ENCODE peak calls at places on chromosome 22, in nine cellular contexts. One of them, this sample, is unnamed.

GRCh38 chr22:38258895-38259294 is 13.9 kb downstream of the TMEM184B start:
- DNase-seq in GM10248: no peak
- DNase-seq in neural crest cell: no peak
- DNase-seq in coronary artery: peak
- DNase-seq in HepG2: no peak
- DNase-seq in GM13976: no peak
- DNase-seq in epithelial cell of esophagus: no peak
- DNase-seq in fibroblast of pulmonary artery: peak
- DNase-seq in lung: no peak
- DNase-seq in this sample: no peak

GRCh38 chr22:23282089-23282501 is 101.8 kb downstream of the BCR start:
- DNase-seq in GM10248: no peak
- DNase-seq in neural crest cell: no peak
- DNase-seq in coronary artery: peak
- DNase-seq in HepG2: no peak
- DNase-seq in GM13976: no peak
- DNase-seq in epithelial cell of esophagus: peak
- DNase-seq in fibroblast of pulmonary artery: peak
- DNase-seq in lung: peak
- DNase-seq in this sample: no peak

GRCh38 chr22:37126882-37127281 is 17.4 kb upstream of the TMPRSS6 start:
- DNase-seq in GM10248: no peak
- DNase-seq in neural crest cell: no peak
- DNase-seq in coronary artery: no peak
- DNase-seq in HepG2: no peak
- DNase-seq in GM13976: no peak
- DNase-seq in epithelial cell of esophagus: no peak
- DNase-seq in fibroblast of pulmonary artery: no peak
- DNase-seq in lung: no peak
- DNase-seq in this sample: no peak

GRCh38 chr22:32708835-32709234 is 92.7 kb upstream of the TIMP3 start:
- DNase-seq in GM10248: no peak
- DNase-seq in neural crest cell: no peak
- DNase-seq in coronary artery: no peak
- DNase-seq in HepG2: no peak
- DNase-seq in GM13976: no peak
- DNase-seq in epithelial cell of esophagus: no peak
- DNase-seq in fibroblast of pulmonary artery: no peak
- DNase-seq in lung: no peak
- DNase-seq in this sample: no peak

GRCh38 chr22:42285604-42286003 is 15.2 kb upstream of the TCF20 start:
- DNase-seq in GM10248: no peak
- DNase-seq in neural crest cell: no peak
- DNase-seq in coronary artery: no peak
- DNase-seq in HepG2: no peak
- DNase-seq in GM13976: no peak
- DNase-seq in epithelial cell of esophagus: no peak
- DNase-seq in fibroblast of pulmonary artery: no peak
- DNase-seq in lung: no peak
- DNase-seq in this sample: no peak

GRCh38 chr22:37681556-37682049 is 4.5 kb upstream of the NOL12 start:
- DNase-seq in GM10248: peak
- DNase-seq in neural crest cell: peak
- DNase-seq in coronary artery: no peak
- DNase-seq in HepG2: peak
- DNase-seq in GM13976: peak
- DNase-seq in epithelial cell of esophagus: peak
- DNase-seq in fibroblast of pulmonary artery: peak
- DNase-seq in lung: peak
- DNase-seq in this sample: peak

GRCh38 chr22:43185860-43186261 is 1.1 kb downstream of the TTLL12 start:
- DNase-seq in GM10248: no peak
- DNase-seq in neural crest cell: no peak
- DNase-seq in coronary artery: no peak
- DNase-seq in HepG2: peak
- DNase-seq in GM13976: no peak
- DNase-seq in epithelial cell of esophagus: peak
- DNase-seq in fibroblast of pulmonary artery: peak
- DNase-seq in lung: peak
- DNase-seq in this sample: no peak

GRCh38 chr22:29030618-29031235 is 30.9 kb downstream of the C22orf31 start:
- DNase-seq in GM10248: no peak
- DNase-seq in neural crest cell: peak
- DNase-seq in coronary artery: no peak
- DNase-seq in HepG2: peak
- DNase-seq in GM13976: peak
- DNase-seq in epithelial cell of esophagus: peak
- DNase-seq in fibroblast of pulmonary artery: peak
- DNase-seq in lung: peak
- DNase-seq in this sample: no peak

GRCh38 chr22:43750751-43751150 is 61.4 kb downstream of the EFCAB6 start:
- DNase-seq in GM10248: no peak
- DNase-seq in neural crest cell: no peak
- DNase-seq in coronary artery: no peak
- DNase-seq in HepG2: no peak
- DNase-seq in GM13976: no peak
- DNase-seq in epithelial cell of esophagus: peak
- DNase-seq in fibroblast of pulmonary artery: no peak
- DNase-seq in lung: no peak
- DNase-seq in this sample: no peak

GRCh38 chr22:44497904-44498242 is at the start of gene RTL6:
- DNase-seq in GM10248: no peak
- DNase-seq in neural crest cell: no peak
- DNase-seq in coronary artery: no peak
- DNase-seq in HepG2: no peak
- DNase-seq in GM13976: no peak
- DNase-seq in epithelial cell of esophagus: no peak
- DNase-seq in fibroblast of pulmonary artery: no peak
- DNase-seq in lung: no peak
- DNase-seq in this sample: no peak

GRCh38 chr22:29080061-29080975 is 7.5 kb downstream of the KREMEN1 start:
- DNase-seq in GM10248: no peak
- DNase-seq in neural crest cell: no peak
- DNase-seq in coronary artery: no peak
- DNase-seq in HepG2: no peak
- DNase-seq in GM13976: no peak
- DNase-seq in epithelial cell of esophagus: peak
- DNase-seq in fibroblast of pulmonary artery: no peak
- DNase-seq in lung: no peak
- DNase-seq in this sample: no peak

GRCh38 chr22:46090051-46090591 is 60.2 kb upstream of the PPARA start:
- DNase-seq in GM10248: no peak
- DNase-seq in neural crest cell: no peak
- DNase-seq in coronary artery: peak
- DNase-seq in HepG2: no peak
- DNase-seq in GM13976: no peak
- DNase-seq in epithelial cell of esophagus: no peak
- DNase-seq in fibroblast of pulmonary artery: no peak
- DNase-seq in lung: no peak
- DNase-seq in this sample: no peak

GRCh38 chr22:26563022-26563421 is 26.9 kb downstream of the TPST2 start:
- DNase-seq in GM10248: no peak
- DNase-seq in neural crest cell: no peak
- DNase-seq in coronary artery: no peak
- DNase-seq in HepG2: no peak
- DNase-seq in GM13976: no peak
- DNase-seq in epithelial cell of esophagus: no peak
- DNase-seq in fibroblast of pulmonary artery: no peak
- DNase-seq in lung: no peak
- DNase-seq in this sample: no peak

GRCh38 chr22:25702046-25702445 is 39.9 kb upstream of the MYO18B start:
- DNase-seq in GM10248: peak
- DNase-seq in neural crest cell: no peak
- DNase-seq in coronary artery: no peak
- DNase-seq in HepG2: peak
- DNase-seq in GM13976: peak
- DNase-seq in epithelial cell of esophagus: peak
- DNase-seq in fibroblast of pulmonary artery: peak
- DNase-seq in lung: no peak
- DNase-seq in this sample: peak

GRCh38 chr22:30310881-30311771 is 15.6 kb downstream of the TBC1D10A start:
- DNase-seq in GM10248: no peak
- DNase-seq in neural crest cell: no peak
- DNase-seq in coronary artery: no peak
- DNase-seq in HepG2: no peak
- DNase-seq in GM13976: no peak
- DNase-seq in epithelial cell of esophagus: no peak
- DNase-seq in fibroblast of pulmonary artery: peak
- DNase-seq in lung: peak
- DNase-seq in this sample: no peak

GRCh38 chr22:20550851-20551744 is 43.7 kb downstream of the MED15 start:
- DNase-seq in GM10248: peak
- DNase-seq in neural crest cell: peak
- DNase-seq in coronary artery: peak
- DNase-seq in HepG2: no peak
- DNase-seq in GM13976: peak
- DNase-seq in epithelial cell of esophagus: peak
- DNase-seq in fibroblast of pulmonary artery: peak
- DNase-seq in lung: no peak
- DNase-seq in this sample: peak

GRCh38 chr22:20552913-20553401 is 45.5 kb downstream of the MED15 start:
- DNase-seq in GM10248: no peak
- DNase-seq in neural crest cell: no peak
- DNase-seq in coronary artery: no peak
- DNase-seq in HepG2: peak
- DNase-seq in GM13976: no peak
- DNase-seq in epithelial cell of esophagus: no peak
- DNase-seq in fibroblast of pulmonary artery: peak
- DNase-seq in lung: no peak
- DNase-seq in this sample: no peak

GRCh38 chr22:20550057-20550817 is 42.8 kb downstream of the MED15 start:
- DNase-seq in GM10248: no peak
- DNase-seq in neural crest cell: no peak
- DNase-seq in coronary artery: no peak
- DNase-seq in HepG2: no peak
- DNase-seq in GM13976: no peak
- DNase-seq in epithelial cell of esophagus: no peak
- DNase-seq in fibroblast of pulmonary artery: no peak
- DNase-seq in lung: no peak
- DNase-seq in this sample: no peak

GRCh38 chr22:20552450-20552894 is 45.1 kb downstream of the MED15 start:
- DNase-seq in GM10248: no peak
- DNase-seq in neural crest cell: no peak
- DNase-seq in coronary artery: peak
- DNase-seq in HepG2: peak
- DNase-seq in GM13976: no peak
- DNase-seq in epithelial cell of esophagus: no peak
- DNase-seq in fibroblast of pulmonary artery: peak
- DNase-seq in lung: no peak
- DNase-seq in this sample: no peak

DNA sequence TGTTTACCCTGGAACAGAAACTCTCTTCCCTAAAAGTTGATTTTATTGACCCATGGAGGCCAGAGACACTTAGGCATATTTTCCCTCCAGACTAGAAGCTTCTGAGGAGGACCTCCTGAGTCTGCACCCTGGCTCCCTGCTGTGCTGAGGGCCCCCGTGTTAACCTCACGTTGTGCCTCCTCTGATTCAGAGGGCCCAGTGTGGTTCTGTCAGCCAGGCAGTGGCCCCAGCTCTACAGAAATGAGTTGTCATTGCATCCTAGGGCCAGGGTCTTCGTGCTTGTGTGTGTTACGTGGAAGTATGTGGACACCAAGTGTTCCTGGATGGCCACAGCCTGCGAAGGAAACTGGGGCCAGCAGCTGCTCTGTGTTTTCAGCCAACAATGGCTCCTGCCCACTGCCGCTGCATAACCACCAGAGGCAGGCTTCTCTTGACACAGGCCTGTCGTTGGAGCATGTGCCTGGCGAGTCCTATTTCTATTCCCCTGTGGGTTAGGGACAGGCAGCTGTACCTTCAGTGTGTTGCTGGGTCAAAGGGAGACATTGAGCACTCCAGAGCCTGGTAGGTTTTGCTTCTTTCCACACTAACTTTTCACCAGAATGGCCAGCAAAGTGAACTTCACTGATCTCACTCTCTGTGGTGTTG is 44.5 kb downstream of the MED15 start:
- DNase-seq in GM10248: no peak
- DNase-seq in neural crest cell: no peak
- DNase-seq in coronary artery: peak
- DNase-seq in HepG2: peak
- DNase-seq in GM13976: no peak
- DNase-seq in epithelial cell of esophagus: no peak
- DNase-seq in fibroblast of pulmonary artery: peak
- DNase-seq in lung: no peak
- DNase-seq in this sample: no peak
- TF ChIP-seq CTCF in GM10248: no peak
- TF ChIP-seq CTCF in neural crest cell: peak
- TF ChIP-seq CTCF in coronary artery: peak
- TF ChIP-seq CTCF in HepG2: peak
- TF ChIP-seq CTCF in GM13976: no peak
- TF ChIP-seq CTCF in epithelial cell of esophagus: no peak
- TF ChIP-seq CTCF in fibroblast of pulmonary artery: peak
- TF ChIP-seq CTCF in lung: no peak
- TF ChIP-seq CTCF in this sample: no peak

DNA sequence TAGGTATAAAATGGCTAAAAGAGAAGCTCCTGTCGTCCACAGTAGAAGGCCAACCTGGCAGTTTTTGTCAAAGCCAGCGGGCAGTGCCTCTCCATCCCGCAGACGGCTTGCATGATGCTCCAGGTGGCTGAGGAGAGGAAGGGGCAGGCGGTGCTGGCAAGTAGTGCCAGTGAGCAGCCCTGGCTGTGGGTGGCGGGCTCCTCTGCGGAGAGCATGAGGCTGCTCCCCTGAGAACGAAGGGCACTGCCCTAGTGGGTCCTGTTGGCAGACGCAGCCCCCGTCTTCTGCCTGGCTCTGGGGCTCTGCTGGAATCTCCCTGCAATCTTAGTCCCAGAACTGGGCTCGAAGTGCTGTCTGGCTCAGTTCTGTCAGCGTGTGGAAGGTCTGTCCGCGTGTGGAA is 50.9 kb downstream of the SBF1 start:
- DNase-seq in GM10248: no peak
- DNase-seq in neural crest cell: no peak
- DNase-seq in coronary artery: no peak
- DNase-seq in HepG2: no peak
- DNase-seq in GM13976: no peak
- DNase-seq in epithelial cell of esophagus: no peak
- DNase-seq in fibroblast of pulmonary artery: no peak
- DNase-seq in lung: no peak
- DNase-seq in this sample: no peak
- TF ChIP-seq CTCF in GM10248: no peak
- TF ChIP-seq CTCF in neural crest cell: no peak
- TF ChIP-seq CTCF in coronary artery: no peak
- TF ChIP-seq CTCF in HepG2: no peak
- TF ChIP-seq CTCF in GM13976: no peak
- TF ChIP-seq CTCF in epithelial cell of esophagus: no peak
- TF ChIP-seq CTCF in fibroblast of pulmonary artery: no peak
- TF ChIP-seq CTCF in lung: no peak
- TF ChIP-seq CTCF in this sample: no peak

GRCh38 chr22:35761037-35761436 is 43.4 kb downstream of the APOL5 start:
- DNase-seq in GM10248: no peak
- DNase-seq in neural crest cell: no peak
- DNase-seq in coronary artery: no peak
- DNase-seq in HepG2: peak
- DNase-seq in GM13976: no peak
- DNase-seq in epithelial cell of esophagus: peak
- DNase-seq in fibroblast of pulmonary artery: peak
- DNase-seq in lung: no peak
- DNase-seq in this sample: no peak
- TF ChIP-seq CTCF in GM10248: no peak
- TF ChIP-seq CTCF in neural crest cell: peak
- TF ChIP-seq CTCF in coronary artery: no peak
- TF ChIP-seq CTCF in HepG2: peak
- TF ChIP-seq CTCF in GM13976: no peak
- TF ChIP-seq CTCF in epithelial cell of esophagus: peak
- TF ChIP-seq CTCF in fibroblast of pulmonary artery: peak
- TF ChIP-seq CTCF in lung: no peak
- TF ChIP-seq CTCF in this sample: peak

GRCh38 chr22:16932577-16932976 is 75.4 kb downstream of the GAB4 start:
- DNase-seq in GM10248: no peak
- DNase-seq in neural crest cell: no peak
- DNase-seq in coronary artery: no peak
- DNase-seq in HepG2: peak
- DNase-seq in GM13976: no peak
- DNase-seq in epithelial cell of esophagus: no peak
- DNase-seq in fibroblast of pulmonary artery: no peak
- DNase-seq in lung: peak
- DNase-seq in this sample: no peak
- TF ChIP-seq CTCF in GM10248: peak
- TF ChIP-seq CTCF in neural crest cell: no peak
- TF ChIP-seq CTCF in coronary artery: no peak
- TF ChIP-seq CTCF in HepG2: peak
- TF ChIP-seq CTCF in GM13976: peak
- TF ChIP-seq CTCF in epithelial cell of esophagus: no peak
- TF ChIP-seq CTCF in fibroblast of pulmonary artery: no peak
- TF ChIP-seq CTCF in lung: no peak
- TF ChIP-seq CTCF in this sample: no peak